ENCODE peak calls at places on chromosome 3, in eight cellular contexts. S is adrenal gland, W is heart left ventricle, M is hepatocyte, O is left lung, F is tibial nerve, C is mammary epithelial cell, R is psoas muscle. N is an unnamed sample.
A peak's percentile ranks its signal among the peaks of the same experiment; 100 is the strongest.

GRCh38 chr3:57025237-57025636 is 35.2 kb upstream of the SPATA12 start:
- DNase-seq in C (no peak), S (no peak), M (no peak), F (no peak), W (no peak), R (no peak), O (no peak), N (no peak)

GRCh38 chr3:127495821-127496220 is 94.7 kb downstream of the TPRA1 start:
- DNase-seq in R (no peak), W (no peak), M (no peak), S (no peak), F (no peak), C (no peak), O (no peak), N (no peak)

GRCh38 chr3:115986555-115987207 is 363.4 kb downstream of the GAP43 start:
- DNase-seq in C (peak; percentile 51), R (no peak), W (no peak), F (no peak), M (peak; percentile 32), O (no peak), S (no peak), N (no peak)

GRCh38 chr3:65168547-65168946 is 480.7 kb upstream of the ADAMTS9 start:
- DNase-seq in M (no peak), W (no peak), O (no peak), C (no peak), F (no peak), R (no peak), S (no peak), N (no peak)

GRCh38 chr3:131630117-131630516 is 127.3 kb upstream of the MRPL3 start:
- DNase-seq in S (no peak), W (no peak), M (no peak), C (peak; percentile 57), F (no peak), O (no peak), R (no peak), N (peak; percentile 36)

GRCh38 chr3:172808969-172809546 is 58.5 kb downstream of the ECT2 start:
- DNase-seq in C (peak; percentile 19), W (no peak), O (no peak), M (peak; percentile 66), R (no peak), F (no peak), S (no peak), N (peak; percentile 1)

GRCh38 chr3:101170047-101170771 is 150.2 kb downstream of the IMPG2 start:
- DNase-seq in R (no peak), F (no peak), W (no peak), M (no peak), S (no peak), C (no peak), O (no peak), N (no peak)

GRCh38 chr3:48804930-48805329 is 42.7 kb downstream of the PRKAR2A start:
- DNase-seq in M (no peak), C (no peak), S (no peak), F (no peak), O (no peak), R (no peak), W (no peak), N (no peak)

GRCh38 chr3:22922317-22922716 is 280.8 kb upstream of the UBE2E2 start:
- DNase-seq in F (no peak), O (no peak), S (no peak), C (peak; percentile 5), M (no peak), R (no peak), W (no peak), N (no peak)

GRCh38 chr3:8987673-8988655 is 24.7 kb upstream of the RAD18 start:
- DNase-seq in M (peak; percentile 82), S (peak; percentile 68), F (peak; percentile 43), C (peak; percentile 50), O (no peak), R (peak; percentile 75), W (no peak), N (no peak)

GRCh38 chr3:56783644-56784451 is 17.9 kb downstream of the ARHGEF3 start:
- DNase-seq in M (peak; percentile 52), F (no peak), W (no peak), O (no peak), C (peak; percentile 95), S (peak; percentile 70), R (no peak), N (peak; percentile 77)

GRCh38 chr3:136343873-136344281 is 93.7 kb downstream of the PCCB start:
- DNase-seq in M (peak; percentile 90), W (peak; percentile 91), S (peak; percentile 96), F (peak; percentile 68), C (peak; percentile 84), O (peak; percentile 87), R (peak; percentile 92), N (no peak)

GRCh38 chr3:46966811-46967210 is 9.7 kb downstream of the CCDC12 start:
- DNase-seq in W (peak; percentile 22), S (no peak), C (no peak), M (no peak), F (no peak), O (no peak), R (no peak), N (no peak)

GRCh38 chr3:134161817-134162396 is 88.8 kb downstream of the RYK start:
- DNase-seq in R (no peak), M (no peak), F (no peak), O (no peak), C (no peak), W (no peak), S (no peak), N (no peak)

DNA sequence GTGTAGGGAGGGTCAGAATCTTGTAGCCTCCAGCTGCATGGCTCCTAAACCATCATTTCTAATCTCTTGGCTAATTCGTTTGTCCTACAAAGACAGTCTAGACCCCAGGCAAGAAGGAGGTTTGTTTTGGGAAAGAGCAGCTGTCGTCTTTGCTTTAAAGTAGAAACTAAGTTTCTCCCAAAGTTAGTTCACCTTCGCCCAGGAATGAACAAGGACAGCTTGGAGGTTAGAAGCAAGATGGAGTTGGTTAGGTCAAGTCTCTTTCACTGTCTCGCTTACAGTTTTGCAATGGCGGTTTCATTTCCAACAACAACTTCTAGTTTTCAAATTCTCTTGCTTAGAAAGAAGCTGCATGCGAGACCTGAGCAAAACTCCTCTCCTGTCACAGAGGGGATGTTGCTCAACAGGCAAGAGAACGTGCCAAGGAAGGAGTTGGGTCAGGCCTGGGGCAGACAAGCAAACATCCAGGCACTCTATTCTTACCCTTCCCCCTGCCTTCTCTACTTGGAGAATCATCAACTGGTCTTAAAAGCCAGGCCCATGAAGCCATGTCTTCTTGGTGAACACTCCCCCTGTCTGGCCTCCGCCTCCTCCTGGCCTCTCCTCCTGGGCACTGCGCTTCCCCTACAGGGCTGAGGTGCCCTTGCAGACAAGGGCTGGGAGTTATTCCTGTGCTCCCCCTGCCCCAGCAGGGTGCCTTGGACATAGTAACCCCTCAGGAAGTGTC is 57.6 kb downstream of the TMEM44 start:
- DNase-seq in F (no peak), R (peak; percentile 54), M (no peak), S (peak; percentile 74), O (no peak), C (no peak), W (no peak), N (no peak)
- TF ChIP-seq CTCF in F (no peak), R (no peak), M (no peak), S (no peak), O (no peak), C (no peak), W (no peak), N (no peak)

GRCh38 chr3:54123538-54124196 is 1.3 kb downstream of the CACNA2D3 start:
- DNase-seq in M (no peak), R (no peak), F (no peak), C (no peak), S (no peak), O (no peak), W (no peak), N (no peak)
- H3K4me3 ChIP-seq in M (peak overlapping the region; percentile 26), R (peak overlapping the region; percentile 73), F (peak overlapping the region; percentile 36), C (no peak overlapping the region), S (peak overlapping the region; percentile 23), O (no peak overlapping the region), W (peak overlapping the region; percentile 66), N (no peak overlapping the region)

GRCh38 chr3:191302451-191302850 is 26.7 kb upstream of the CCDC50 start:
- DNase-seq in R (no peak), S (no peak), F (no peak), O (no peak), M (peak; percentile 25), W (no peak), C (no peak), N (no peak)

GRCh38 chr3:191301982-191302381 is 27.2 kb upstream of the CCDC50 start:
- DNase-seq in M (no peak), F (no peak), R (no peak), O (no peak), C (no peak), S (no peak), W (no peak), N (no peak)

GRCh38 chr3:191306428-191306827 is 22.8 kb upstream of the CCDC50 start:
- DNase-seq in R (no peak), F (no peak), S (no peak), C (no peak), O (no peak), W (no peak), M (no peak), N (no peak)

GRCh38 chr3:191303596-191303995 is 25.6 kb upstream of the CCDC50 start:
- DNase-seq in R (no peak), F (no peak), S (no peak), W (no peak), M (no peak), C (peak; percentile 13), O (no peak), N (no peak)

GRCh38 chr3:191307341-191307740 is 21.9 kb upstream of the CCDC50 start:
- DNase-seq in M (no peak), F (no peak), R (no peak), C (no peak), W (no peak), S (no peak), O (no peak), N (no peak)
- H3K36me3 ChIP-seq in M (no peaks in the 10 kb centered on the region), F (no peaks in the 10 kb centered on the region), R (no peaks in the 10 kb centered on the region), C (no peaks in the 10 kb centered on the region), W (no peaks in the 10 kb centered on the region), S (no peaks in the 10 kb centered on the region), O (no peaks in the 10 kb centered on the region), N (no peaks in the 10 kb centered on the region)

DNA sequence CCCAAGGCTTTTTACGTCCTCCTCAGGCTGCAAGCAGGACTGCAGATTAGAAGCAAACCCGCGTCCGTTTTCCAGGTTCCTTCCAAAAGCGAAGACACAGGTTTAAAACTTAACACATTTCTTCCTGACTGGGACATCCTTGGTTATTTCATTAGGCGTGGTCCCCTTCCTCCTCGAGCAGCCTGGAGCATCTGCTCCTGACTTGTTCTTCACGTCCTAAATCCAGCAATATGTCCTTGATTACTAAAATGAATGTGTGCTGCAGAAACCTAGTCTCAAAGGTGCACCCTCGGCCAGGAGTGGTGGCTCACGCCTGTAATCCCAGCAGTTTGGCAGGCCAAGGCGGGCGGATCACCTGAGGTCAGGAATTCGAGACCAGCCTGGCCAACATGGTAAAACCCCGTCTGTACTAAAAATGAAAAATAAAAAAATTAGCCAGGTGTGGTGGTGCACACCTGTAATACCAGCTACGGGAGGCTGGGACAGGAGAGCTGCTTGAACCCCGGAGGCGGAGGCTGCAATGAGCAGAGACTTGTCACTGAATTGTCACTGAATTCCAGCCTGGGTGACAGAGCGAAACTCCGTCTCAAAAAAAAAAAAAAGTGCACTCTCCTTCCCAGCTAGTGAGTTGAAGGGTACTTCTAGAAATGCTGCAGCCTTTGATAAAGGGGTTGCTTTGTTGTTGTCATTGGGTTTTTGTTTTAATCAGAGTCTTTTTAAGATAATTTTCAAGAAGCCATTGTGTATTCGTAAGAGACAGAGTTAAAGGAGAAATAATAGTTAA is 853 bp upstream of the LRIG1 start:
- DNase-seq in R (no peak), C (no peak), M (no peak), S (no peak), F (no peak), W (no peak), O (peak; percentile 63), N (no peak)
- TF ChIP-seq CTCF in R (no peak), C (no peak), M (peak; percentile 1), S (no peak), F (no peak), W (no peak), O (no peak), N (no peak)